ENCODE peak calls at places on chromosomes 13 and 19, in seven cellular contexts. L, A, G, T, D, Y and F are unnamed samples. For H3K27me3, the result is how much of the 10 kb centered on the place peaks cover.

GRCh38 chr19:38155453-38155852 is 68.6 kb downstream of the DPF1 start:
- DNase-seq in D (no peak), Y (no peak), A (no peak), G (no peak), L (no peak), T (no peak), F (no peak)

GRCh38 chr19:49691243-49692101 is 556 bp downstream of the CPT1C start:
- DNase-seq in T (peak), L (peak), D (no peak), G (peak), A (no peak), Y (no peak), F (no peak)

GRCh38 chr19:6706633-6706958 is 13.9 kb downstream of the C3 start:
- DNase-seq in D (no peak), A (no peak), Y (no peak), L (no peak), T (no peak), G (no peak), F (no peak)

GRCh38 chr19:51181913-51182419 is 39.9 kb downstream of the SIGLEC7 start:
- DNase-seq in A (no peak), G (no peak), T (peak), L (no peak), Y (no peak), D (no peak), F (no peak)

GRCh38 chr19:55095260-55096060 is 19.8 kb downstream of the EPS8L1 start:
- DNase-seq in D (no peak), G (no peak), Y (no peak), T (peak), A (no peak), L (no peak), F (no peak)

GRCh38 chr13:107642841-107643240 is 572.5 kb downstream of the LIG4 start:
- DNase-seq in T (no peak), G (no peak), L (no peak), Y (peak), A (no peak), D (no peak), F (no peak)

GRCh38 chr13:113584870-113585671 is 518 bp downstream of the TFDP1 start:
- DNase-seq in T (peak), D (no peak), A (no peak), G (no peak), Y (no peak), L (peak), F (peak)

GRCh38 chr13:23460309-23460708 is 26.8 kb upstream of the SACS start:
- DNase-seq in D (no peak), T (no peak), L (no peak), Y (no peak), A (no peak), G (no peak), F (no peak)

GRCh38 chr13:106567421-106568224 is at the start of gene ARGLU1:
- DNase-seq in D (peak), Y (peak), T (peak), G (peak), L (peak), A (peak), F (peak)

GRCh38 chr13:40916207-40916998 is 102.7 kb downstream of the ELF1 start:
- DNase-seq in G (no peak), D (no peak), L (no peak), T (no peak), A (no peak), Y (no peak), F (no peak)

GRCh38 chr19:57686727-57687126 is 5.0 kb downstream of the ZNF551 start:
- DNase-seq in D (no peak), L (no peak), Y (no peak), A (no peak), G (no peak), T (no peak), F (no peak)

GRCh38 chr13:41694902-41695301 is 237.6 kb downstream of the RGCC start:
- DNase-seq in A (peak), G (peak), Y (peak), T (no peak), L (no peak), D (no peak), F (no peak)

GRCh38 chr19:30881986-30882385 is 467.2 kb downstream of the TSHZ3 start:
- DNase-seq in D (no peak), G (no peak), A (no peak), Y (no peak), L (no peak), T (peak), F (no peak)

GRCh38 chr13:26651234-26651633 is 93.8 kb downstream of the WASF3 start:
- DNase-seq in A (no peak), Y (no peak), L (no peak), G (no peak), D (no peak), T (no peak), F (no peak)

GRCh38 chr13:82803341-82803740 is 1078.9 kb downstream of the SLITRK1 start:
- DNase-seq in D (no peak), Y (no peak), G (no peak), L (no peak), T (no peak), A (no peak), F (no peak)

GRCh38 chr13:42328672-42329071 is 56.7 kb downstream of the AKAP11 start:
- DNase-seq in D (no peak), T (no peak), A (no peak), G (no peak), Y (no peak), L (no peak), F (no peak)

GRCh38 chr13:48679941-48680630 is 26.4 kb downstream of the CYSLTR2 start:
- DNase-seq in T (no peak), G (no peak), D (no peak), Y (no peak), L (no peak), A (no peak), F (no peak)

GRCh38 chr13:28544026-28544425 is 49.1 kb upstream of the FLT1 start:
- DNase-seq in L (no peak), Y (no peak), G (no peak), A (no peak), T (no peak), D (no peak), F (no peak)

GRCh38 chr19:7831452-7831851 is 1.4 kb downstream of the EVI5L start:
- DNase-seq in Y (no peak), D (no peak), T (peak), L (no peak), A (no peak), G (no peak), F (no peak)

GRCh38 chr13:31240921-31241320 is 41.1 kb downstream of the B3GLCT start:
- DNase-seq in G (no peak), Y (no peak), T (no peak), D (no peak), L (no peak), A (no peak), F (no peak)

GRCh38 chr19:4059931-4060620 is 6.6 kb downstream of the ZBTB7A start:
- DNase-seq in Y (no peak), A (peak), L (peak), G (peak), T (peak), D (no peak), F (peak)

GRCh38 chr13:112133489-112134149 is 66.7 kb downstream of the SOX1 start:
- DNase-seq in A (no peak), L (no peak), D (no peak), T (no peak), Y (no peak), G (no peak), F (peak)
- H3K27me3 ChIP-seq in A (under half), L (under half), D (under half), T (under half), Y (under half), G (under half), F (under half)

GRCh38 chr19:18508585-18508984 is 13.3 kb downstream of the ELL start:
- DNase-seq in L (no peak), G (no peak), D (no peak), T (no peak), A (no peak), Y (no peak), F (no peak)

GRCh38 chr19:18513868-18514267 is 8.0 kb downstream of the ELL start:
- DNase-seq in D (no peak), A (peak), G (peak), L (no peak), Y (no peak), T (no peak), F (no peak)

GRCh38 chr19:18507021-18507726 is 14.7 kb downstream of the ELL start:
- DNase-seq in Y (no peak), A (peak), D (no peak), T (no peak), G (peak), L (no peak), F (no peak)

GRCh38 chr19:18507727-18508440 is 14.0 kb downstream of the ELL start:
- DNase-seq in Y (no peak), L (no peak), T (no peak), D (no peak), G (peak), A (peak), F (no peak)

GRCh38 chr19:18510216-18510615 is 11.7 kb downstream of the ELL start:
- DNase-seq in T (no peak), G (no peak), A (no peak), Y (no peak), D (no peak), L (no peak), F (no peak)
- H3K27ac ChIP-seq in T (no peak), G (no peak), A (no peak), Y (no peak), D (no peak), L (no peak), F (no peak)

DNA sequence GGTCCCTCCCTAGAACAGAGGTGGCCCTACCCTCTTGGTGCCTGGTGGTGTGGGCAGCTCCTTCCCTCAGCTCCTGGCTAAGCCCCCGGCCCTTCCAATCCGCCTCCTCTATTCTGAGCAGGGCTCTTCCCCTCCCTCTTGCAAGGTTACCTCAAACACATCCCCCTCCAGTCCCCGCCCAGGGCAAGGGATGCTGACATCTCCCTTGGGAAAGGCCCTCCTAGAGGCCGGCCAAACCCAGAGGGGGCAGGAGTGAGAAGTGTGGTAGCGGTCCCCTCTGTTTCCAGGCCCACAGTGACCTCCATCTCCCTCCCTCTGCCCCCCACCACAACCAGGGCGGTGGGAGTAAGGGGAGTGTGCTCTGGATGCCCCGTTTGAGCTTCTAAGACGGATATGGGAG is 2.5 kb downstream of the LINGO3 start:
- DNase-seq in T (no peak), A (no peak), D (no peak), G (no peak), Y (no peak), L (no peak), F (no peak)
- H3K27me3 ChIP-seq in T (under half), A (under half), D (under half), G (half or more), Y (under half), L (half or more), F (half or more)

DNA sequence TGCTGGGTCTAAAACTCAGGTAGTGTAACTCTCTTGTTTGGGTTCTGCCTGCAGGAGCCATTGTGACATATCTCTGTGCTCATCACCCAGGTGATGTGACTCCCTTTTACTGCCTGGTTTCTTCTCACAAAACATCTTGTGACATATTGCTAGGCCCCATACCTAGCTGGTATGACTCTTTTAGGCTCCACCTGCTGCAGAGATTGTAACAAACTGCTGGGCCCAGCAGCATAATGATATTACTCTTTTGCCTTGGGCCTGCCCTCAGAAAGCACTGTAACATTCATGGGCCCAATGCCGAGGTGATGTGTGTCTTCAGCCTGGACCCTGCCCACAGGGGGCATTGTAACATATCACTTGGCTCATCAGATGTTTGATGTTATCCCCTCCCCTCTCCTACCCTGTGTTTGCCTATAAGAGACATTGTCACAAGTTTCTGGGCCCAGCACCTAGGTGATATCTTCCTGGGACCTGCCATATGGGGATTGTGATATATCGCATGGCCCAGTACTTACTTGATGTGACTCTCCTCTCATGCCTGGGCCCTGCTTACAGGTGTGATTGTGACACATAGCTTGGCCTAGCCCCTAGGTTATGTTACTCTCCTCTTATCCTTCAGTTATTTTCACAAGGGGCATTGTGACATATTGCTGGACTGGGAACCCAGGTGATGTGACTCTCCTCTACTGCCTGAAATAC is 18.0 kb upstream of the ZNF681 start:
- DNase-seq in A (no peak), G (no peak), T (no peak), Y (no peak), L (no peak), D (peak), F (no peak)
- H3K27ac ChIP-seq in A (no peak), G (no peak), T (no peak), Y (no peak), L (no peak), D (no peak), F (no peak)

DNA sequence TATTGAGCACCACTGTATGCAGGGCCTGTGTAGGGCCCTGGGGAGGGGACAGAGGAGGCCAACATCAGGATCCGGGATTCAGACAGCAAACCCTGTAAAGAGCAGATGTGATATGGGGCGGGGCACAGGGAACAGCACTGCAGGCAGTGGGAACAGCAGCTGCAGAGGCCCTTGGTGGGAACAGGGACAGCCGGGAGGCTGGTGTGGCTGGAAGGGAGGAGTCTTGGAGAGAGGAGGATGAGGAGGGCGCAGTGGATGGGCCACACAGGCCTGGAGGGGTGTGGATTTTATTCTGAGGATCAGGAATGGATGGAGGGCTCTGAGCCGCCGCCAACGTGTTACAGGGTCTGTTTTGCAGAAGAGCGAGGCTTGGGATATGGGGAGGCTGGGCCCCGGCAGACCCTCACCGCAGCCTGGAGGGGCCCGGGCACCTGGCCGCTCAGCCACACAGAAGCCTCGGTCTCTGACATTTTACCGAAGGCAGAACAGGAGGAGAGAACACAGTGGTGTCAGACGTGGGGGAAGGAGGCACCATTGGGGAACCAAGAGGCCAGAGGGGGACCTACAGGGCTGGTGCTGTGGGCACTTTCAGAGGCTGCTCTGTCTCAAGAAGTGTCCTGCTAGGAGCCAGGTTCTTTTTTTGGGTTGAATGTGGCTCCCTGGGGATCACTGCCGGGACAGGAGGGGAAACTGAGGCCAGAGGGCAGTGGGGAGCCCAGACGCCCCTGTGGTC is 6.9 kb downstream of the EFNA2 start:
- DNase-seq in A (no peak), T (no peak), Y (no peak), D (no peak), G (no peak), L (no peak), F (no peak)
- H3K27me3 ChIP-seq in A (under half), T (under half), Y (under half), D (under half), G (under half), L (half or more), F (half or more)

GRCh38 chr13:110187501-110188161 is 119.3 kb downstream of the COL4A1 start:
- DNase-seq in L (no peak), A (peak), D (no peak), Y (peak), T (no peak), G (peak), F (peak)
- H3K27ac ChIP-seq in L (no peak), A (no peak), D (no peak), Y (no peak), T (no peak), G (no peak), F (no peak)